ENCODE peak calls at places on chromosomes 7 and 10, in nine cellular contexts. W is suprapubic skin, E is A549, M is pancreas, D is transverse colon, C is AG04450, V is endodermal cell, L is HCT116, H is hepatocyte. B is an unnamed sample.

GRCh38 chr10:11609492-11610093 is 1.9 kb downstream of the USP6NL start:
- DNase-seq in W (no peak), E (no peak), M (no peak), D (no peak), C (no peak), V (no peak), L (no peak), H (no peak), B (no peak)

GRCh38 chr10:118595598-118596425 is at the start of gene PRLHR:
- DNase-seq in W (no peak), E (peak; percentile 35), M (peak; percentile 30), D (no peak), C (no peak), V (peak; percentile 94), L (no peak), H (peak; percentile 74), B (peak; percentile 25)

GRCh38 chr7:158805414-158805813 is 23.9 kb downstream of the ESYT2 start:
- DNase-seq in W (no peak), E (no peak), M (no peak), D (no peak), C (no peak), V (no peak), L (no peak), H (no peak), B (no peak)

GRCh38 chr10:22427101-22427500 is 81.8 kb downstream of the SPAG6 start:
- DNase-seq in W (no peak), E (peak; percentile 34), M (no peak), D (no peak), C (no peak), V (peak; percentile 60), L (peak; percentile 79), H (peak; percentile 24), B (no peak)

GRCh38 chr7:128860158-128861073 is 2.2 kb upstream of the ATP6V1F start:
- DNase-seq in W (no peak), E (no peak), M (no peak), D (no peak), C (peak; percentile 46), V (peak; percentile 83), L (no peak), H (no peak), B (peak; percentile 56)

GRCh38 chr7:17371656-17372524 is 73.4 kb downstream of the AHR start:
- DNase-seq in W (no peak), E (peak; percentile 77), M (no peak), D (no peak), C (peak; percentile 89), V (no peak), L (peak; percentile 57), H (peak; percentile 32), B (peak; percentile 96)

GRCh38 chr10:2925631-2926030 is 141.7 kb upstream of the PFKP start:
- DNase-seq in W (no peak), E (no peak), M (peak; percentile 37), D (peak; percentile 30), C (no peak), V (peak; percentile 34), L (no peak), H (no peak), B (peak; percentile 58)

GRCh38 chr10:124543146-124543545 is 81.5 kb downstream of the LHPP start:
- DNase-seq in W (no peak), E (no peak), M (no peak), D (no peak), C (no peak), V (no peak), L (no peak), H (no peak), B (no peak)

GRCh38 chr10:28505359-28505959 is 27.5 kb upstream of the WAC start:
- DNase-seq in W (no peak), E (no peak), M (no peak), D (no peak), C (no peak), V (no peak), L (no peak), H (no peak), B (no peak)

GRCh38 chr10:28508304-28508925 is 24.5 kb upstream of the WAC start:
- DNase-seq in W (no peak), E (no peak), M (no peak), D (no peak), C (no peak), V (no peak), L (no peak), H (no peak), B (no peak)

GRCh38 chr10:28497313-28498126 is 35.4 kb upstream of the WAC start:
- DNase-seq in W (no peak), E (no peak), M (no peak), D (no peak), C (no peak), V (no peak), L (no peak), H (no peak), B (no peak)

DNA sequence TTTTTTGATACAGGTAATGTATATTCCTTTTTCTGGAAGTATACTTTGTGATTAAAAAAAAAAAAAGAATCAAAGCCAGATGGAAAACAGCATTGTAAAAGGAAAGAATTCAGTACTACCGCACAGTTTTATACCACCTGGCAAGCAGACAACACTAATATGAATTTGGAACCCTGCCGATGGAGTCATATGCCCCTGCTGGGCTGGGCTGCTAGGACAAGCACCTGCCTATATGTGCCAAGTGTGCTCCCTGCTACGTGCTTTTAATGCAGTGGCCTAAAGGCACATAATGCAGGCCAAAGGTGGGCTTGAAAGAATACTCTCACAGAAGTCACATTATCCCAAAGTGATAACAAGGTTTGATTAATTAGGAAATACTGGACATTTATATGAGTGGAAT is 29.8 kb upstream of the WAC start:
- DNase-seq in W (no peak), E (no peak), M (peak; percentile 38), D (peak; percentile 83), C (no peak), V (no peak), L (peak; percentile 27), H (no peak), B (no peak)
- TF ChIP-seq CTCF in W (no peak), E (no peak), M (no peak), D (peak; percentile 37), C (no peak), V (peak; percentile 51), L (no peak), H (peak; percentile 3), B (no peak)

DNA sequence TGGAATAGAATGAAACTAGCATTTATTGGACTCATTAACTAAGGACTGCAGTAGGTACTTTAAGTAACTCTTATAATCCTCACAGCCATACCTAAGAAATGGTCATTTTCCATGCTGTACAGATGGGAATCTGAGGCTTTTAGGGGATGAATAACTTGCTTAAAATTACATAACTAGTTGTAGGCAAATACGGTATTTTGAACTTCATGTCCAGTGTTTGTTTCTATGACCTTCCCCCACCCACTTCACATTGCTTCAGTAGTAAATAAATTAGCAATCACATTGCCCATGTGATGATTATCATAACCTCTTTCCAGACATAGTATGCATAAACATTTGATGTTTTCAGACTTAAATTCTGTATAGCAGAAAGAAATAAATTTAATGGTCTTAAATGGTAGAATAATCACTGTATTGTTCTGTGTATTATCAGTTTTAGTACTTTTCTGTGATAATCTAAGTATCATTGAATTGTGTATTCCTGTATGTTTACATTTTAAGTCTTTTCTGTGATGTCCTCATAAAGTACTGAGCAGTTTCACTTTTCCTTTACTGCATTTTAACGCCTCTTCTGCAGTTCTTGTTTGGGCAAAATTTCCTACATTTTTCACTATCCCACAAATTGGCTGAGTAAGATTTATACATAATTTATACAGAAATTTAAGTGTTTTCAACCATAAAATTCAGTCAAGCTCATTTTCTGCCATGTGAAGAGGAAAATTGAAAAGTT is 48.3 kb downstream of the ANKIB1 start:
- DNase-seq in W (no peak), E (no peak), M (no peak), D (no peak), C (no peak), V (no peak), L (no peak), H (no peak), B (peak; percentile 68)
- H3K4me3 ChIP-seq in W (no peak overlapping the region), E (no peak overlapping the region), M (no peak overlapping the region), D (no peak overlapping the region), C (no peak overlapping the region), V (no peak overlapping the region), L (no peak overlapping the region), H (no peak overlapping the region), B (peak overlapping the region; percentile 38)

GRCh38 chr7:134034652-134035051 is 92.5 kb upstream of the LRGUK start:
- DNase-seq in W (no peak), E (no peak), M (no peak), D (no peak), C (no peak), V (no peak), L (no peak), H (no peak), B (no peak)

GRCh38 chr7:134028853-134029252 is 98.3 kb upstream of the LRGUK start:
- DNase-seq in W (no peak), E (no peak), M (no peak), D (no peak), C (no peak), V (peak; percentile 59), L (no peak), H (no peak), B (no peak)

GRCh38 chr7:134030460-134030865 is 96.7 kb upstream of the LRGUK start:
- DNase-seq in W (no peak), E (no peak), M (no peak), D (no peak), C (no peak), V (no peak), L (no peak), H (no peak), B (no peak)

GRCh38 chr7:134029743-134030142 is 97.4 kb upstream of the LRGUK start:
- DNase-seq in W (no peak), E (no peak), M (no peak), D (no peak), C (no peak), V (no peak), L (no peak), H (no peak), B (no peak)

DNA sequence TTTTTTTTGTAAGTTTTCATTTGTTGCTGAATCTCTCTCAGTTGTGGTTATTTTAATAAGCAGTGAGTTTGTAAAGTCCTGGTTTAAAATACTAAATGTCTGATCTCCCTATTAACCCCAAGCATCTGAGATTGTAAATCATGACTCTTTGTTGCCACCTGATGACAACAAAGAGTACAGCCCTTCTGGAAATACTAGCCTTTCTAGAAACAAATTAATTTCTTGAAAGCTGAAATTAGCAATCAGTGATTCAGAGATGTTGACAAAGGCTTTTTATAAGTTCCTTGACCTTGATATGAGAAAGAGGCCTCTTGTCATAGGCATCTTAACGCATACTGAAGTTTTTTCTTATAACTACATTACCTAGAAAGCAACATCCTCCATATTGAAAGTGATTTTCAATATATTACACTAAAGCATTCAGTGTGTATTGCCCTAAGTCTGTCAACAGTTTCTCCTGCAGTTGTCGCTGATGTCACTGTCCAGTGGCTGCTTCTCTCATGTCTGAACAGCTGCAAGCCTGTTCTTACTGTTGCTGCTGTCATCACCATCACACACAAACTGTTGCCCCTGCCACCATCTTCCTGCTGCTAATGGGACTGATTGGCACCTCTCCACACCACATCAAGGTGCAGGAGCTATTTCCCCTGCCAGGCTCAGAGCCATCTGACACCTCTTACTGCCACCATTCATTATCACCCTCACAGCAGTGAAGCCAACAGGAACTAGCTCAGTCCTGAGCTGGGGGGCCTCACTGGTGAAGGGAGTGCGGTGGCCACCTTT is 95.1 kb upstream of the LRGUK start:
- DNase-seq in W (no peak), E (no peak), M (no peak), D (no peak), C (no peak), V (no peak), L (no peak), H (no peak), B (no peak)
- TF ChIP-seq CTCF in W (no peak), E (peak; percentile 25), M (no peak), D (no peak), C (no peak), V (peak; percentile 56), L (peak; percentile 8), H (peak; percentile 9), B (no peak)

DNA sequence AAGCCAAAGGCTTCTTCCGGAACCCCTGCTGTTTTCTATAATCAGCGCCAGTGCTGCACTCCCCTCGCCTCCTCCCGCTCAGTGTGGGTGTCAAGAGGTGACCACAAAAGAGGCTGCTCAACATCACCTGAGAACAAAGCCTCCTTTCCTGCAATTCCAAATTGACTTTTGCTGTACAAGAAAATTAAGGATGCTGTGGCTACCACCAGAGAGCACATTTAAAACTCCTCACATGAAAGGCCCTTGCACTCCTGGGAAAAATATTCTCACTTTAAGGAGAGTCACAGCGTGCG is 96.4 kb downstream of the HIPK2 start:
- DNase-seq in W (no peak), E (no peak), M (no peak), D (no peak), C (no peak), V (no peak), L (peak; percentile 37), H (no peak), B (no peak)
- H3K4me3 ChIP-seq in W (no peak overlapping the region), E (no peak overlapping the region), M (no peak overlapping the region), D (no peak overlapping the region), C (no peak overlapping the region), V (no peak overlapping the region), L (peak overlapping the region; percentile 8), H (no peak overlapping the region), B (no peak overlapping the region)

B was measured in fibroblast of villous mesenchyme.